ENCODE peak calls at places on chromosomes 13 and 19, in seven cellular contexts. One of them, this sample, is unnamed.

GRCh38 chr13:109330941-109331340 is 455.4 kb downstream of the IRS2 start:
- DNase-seq in HCT116: no peak
- DNase-seq in GM12878: no peak
- DNase-seq in HepG2: no peak
- DNase-seq in SK-N-SH: no peak
- DNase-seq in H1: no peak
- DNase-seq in K562: no peak
- DNase-seq in this sample: no peak

GRCh38 chr19:5534787-5535586 is 32.8 kb downstream of the TINCR start:
- DNase-seq in HCT116: peak
- DNase-seq in GM12878: no peak
- DNase-seq in HepG2: no peak
- DNase-seq in SK-N-SH: peak
- DNase-seq in H1: no peak
- DNase-seq in K562: peak
- DNase-seq in this sample: peak

GRCh38 chr13:99992376-99992775 is 10.8 kb downstream of the ZIC2 start:
- DNase-seq in HCT116: no peak
- DNase-seq in GM12878: no peak
- DNase-seq in HepG2: no peak
- DNase-seq in SK-N-SH: no peak
- DNase-seq in H1: no peak
- DNase-seq in K562: no peak
- DNase-seq in this sample: no peak

GRCh38 chr13:34578471-34578870 is 363.6 kb upstream of the NBEA start:
- DNase-seq in HCT116: no peak
- DNase-seq in GM12878: no peak
- DNase-seq in HepG2: no peak
- DNase-seq in SK-N-SH: no peak
- DNase-seq in H1: no peak
- DNase-seq in K562: no peak
- DNase-seq in this sample: no peak

GRCh38 chr19:13163609-13164364 is 13.6 kb downstream of the IER2 start:
- DNase-seq in HCT116: no peak
- DNase-seq in GM12878: no peak
- DNase-seq in HepG2: peak
- DNase-seq in SK-N-SH: peak
- DNase-seq in H1: no peak
- DNase-seq in K562: peak
- DNase-seq in this sample: peak

GRCh38 chr13:25329706-25330105 is 28.3 kb downstream of the NUP58 start:
- DNase-seq in HCT116: no peak
- DNase-seq in GM12878: no peak
- DNase-seq in HepG2: no peak
- DNase-seq in SK-N-SH: no peak
- DNase-seq in H1: no peak
- DNase-seq in K562: no peak
- DNase-seq in this sample: no peak

GRCh38 chr13:43019811-43020210 is 3.6 kb upstream of the DNAJC15 start:
- DNase-seq in HCT116: no peak
- DNase-seq in GM12878: no peak
- DNase-seq in HepG2: no peak
- DNase-seq in SK-N-SH: no peak
- DNase-seq in H1: no peak
- DNase-seq in K562: no peak
- DNase-seq in this sample: no peak

GRCh38 chr13:55613429-55614187 is 1527.1 kb upstream of the PRR20A start:
- DNase-seq in HCT116: no peak
- DNase-seq in GM12878: no peak
- DNase-seq in HepG2: no peak
- DNase-seq in SK-N-SH: no peak
- DNase-seq in H1: no peak
- DNase-seq in K562: no peak
- DNase-seq in this sample: no peak

GRCh38 chr19:43738780-43739211 is 16.0 kb downstream of the SMG9 start:
- DNase-seq in HCT116: no peak
- DNase-seq in GM12878: no peak
- DNase-seq in HepG2: no peak
- DNase-seq in SK-N-SH: no peak
- DNase-seq in H1: no peak
- DNase-seq in K562: no peak
- DNase-seq in this sample: no peak

GRCh38 chr13:102504002-102504401 is 92.8 kb upstream of the TPP2 start:
- DNase-seq in HCT116: no peak
- DNase-seq in GM12878: no peak
- DNase-seq in HepG2: no peak
- DNase-seq in SK-N-SH: peak
- DNase-seq in H1: no peak
- DNase-seq in K562: no peak
- DNase-seq in this sample: no peak

GRCh38 chr19:16467581-16467980 is 4.2 kb downstream of the EPS15L1 start:
- DNase-seq in HCT116: no peak
- DNase-seq in GM12878: no peak
- DNase-seq in HepG2: no peak
- DNase-seq in SK-N-SH: peak
- DNase-seq in H1: no peak
- DNase-seq in K562: no peak
- DNase-seq in this sample: no peak

GRCh38 chr19:44653977-44654784 is 10.5 kb downstream of the PVR start:
- DNase-seq in HCT116: no peak
- DNase-seq in GM12878: peak
- DNase-seq in HepG2: peak
- DNase-seq in SK-N-SH: no peak
- DNase-seq in H1: no peak
- DNase-seq in K562: peak
- DNase-seq in this sample: no peak

GRCh38 chr13:48443442-48444208 is 30.7 kb upstream of the LPAR6 start:
- DNase-seq in HCT116: no peak
- DNase-seq in GM12878: no peak
- DNase-seq in HepG2: no peak
- DNase-seq in SK-N-SH: no peak
- DNase-seq in H1: no peak
- DNase-seq in K562: no peak
- DNase-seq in this sample: no peak

GRCh38 chr13:97341135-97341534 is 92.8 kb upstream of the RAP2A start:
- DNase-seq in HCT116: no peak
- DNase-seq in GM12878: no peak
- DNase-seq in HepG2: no peak
- DNase-seq in SK-N-SH: no peak
- DNase-seq in H1: no peak
- DNase-seq in K562: no peak
- DNase-seq in this sample: no peak

GRCh38 chr13:97340399-97340798 is 93.6 kb upstream of the RAP2A start:
- DNase-seq in HCT116: no peak
- DNase-seq in GM12878: no peak
- DNase-seq in HepG2: no peak
- DNase-seq in SK-N-SH: no peak
- DNase-seq in H1: no peak
- DNase-seq in K562: no peak
- DNase-seq in this sample: no peak

GRCh38 chr13:97344250-97345175 is 89.5 kb upstream of the RAP2A start:
- DNase-seq in HCT116: peak
- DNase-seq in GM12878: no peak
- DNase-seq in HepG2: peak
- DNase-seq in SK-N-SH: peak
- DNase-seq in H1: no peak
- DNase-seq in K562: peak
- DNase-seq in this sample: no peak

GRCh38 chr13:97342136-97342535 is 91.8 kb upstream of the RAP2A start:
- DNase-seq in HCT116: no peak
- DNase-seq in GM12878: no peak
- DNase-seq in HepG2: no peak
- DNase-seq in SK-N-SH: no peak
- DNase-seq in H1: no peak
- DNase-seq in K562: no peak
- DNase-seq in this sample: no peak

GRCh38 chr13:97342936-97343335 is 91.0 kb upstream of the RAP2A start:
- DNase-seq in HCT116: no peak
- DNase-seq in GM12878: no peak
- DNase-seq in HepG2: no peak
- DNase-seq in SK-N-SH: no peak
- DNase-seq in H1: no peak
- DNase-seq in K562: no peak
- DNase-seq in this sample: no peak
- H3K9ac ChIP-seq in HCT116: no peak
- H3K9ac ChIP-seq in GM12878: no peak
- H3K9ac ChIP-seq in HepG2: no peak
- H3K9ac ChIP-seq in SK-N-SH: no peak
- H3K9ac ChIP-seq in H1: no peak
- H3K9ac ChIP-seq in K562: no peak
- H3K9ac ChIP-seq in this sample: no peak

DNA sequence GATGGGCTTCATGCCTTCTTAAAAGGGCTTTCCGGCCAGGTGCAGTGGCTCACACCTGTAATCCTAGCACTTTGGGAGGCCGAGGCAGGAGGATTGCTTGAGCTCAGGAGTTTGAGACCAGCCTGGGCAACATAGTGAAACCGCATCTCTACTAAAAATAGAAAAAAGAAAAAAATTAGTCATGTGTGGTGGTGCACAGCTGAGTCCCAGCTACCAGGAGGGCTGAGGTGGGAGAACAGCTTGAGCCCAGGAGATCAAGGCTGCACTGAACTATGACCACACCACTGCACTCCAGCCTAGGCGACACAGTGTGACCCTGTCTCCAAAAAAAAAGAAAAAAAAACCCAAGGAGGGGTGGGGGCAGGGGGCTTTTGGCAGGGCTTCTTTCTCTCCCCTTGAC is 7.2 kb downstream of the CARS2 start:
- DNase-seq in HCT116: no peak
- DNase-seq in GM12878: no peak
- DNase-seq in HepG2: no peak
- DNase-seq in SK-N-SH: no peak
- DNase-seq in H1: no peak
- DNase-seq in K562: no peak
- DNase-seq in this sample: no peak
- TF ChIP-seq YY1 in HCT116: no peak
- TF ChIP-seq YY1 in GM12878: no peak
- TF ChIP-seq YY1 in HepG2: no peak
- TF ChIP-seq YY1 in SK-N-SH: no peak
- TF ChIP-seq YY1 in H1: no peak
- TF ChIP-seq YY1 in K562: no peak
- TF ChIP-seq YY1 in this sample: no peak

GRCh38 chr13:73522937-73523336 is 464.1 kb downstream of the KLF5 start:
- DNase-seq in HCT116: no peak
- DNase-seq in GM12878: no peak
- DNase-seq in HepG2: no peak
- DNase-seq in SK-N-SH: no peak
- DNase-seq in H1: no peak
- DNase-seq in K562: no peak
- DNase-seq in this sample: no peak

GRCh38 chr13:73519720-73520119 is 460.9 kb downstream of the KLF5 start:
- DNase-seq in HCT116: no peak
- DNase-seq in GM12878: no peak
- DNase-seq in HepG2: no peak
- DNase-seq in SK-N-SH: no peak
- DNase-seq in H1: no peak
- DNase-seq in K562: no peak
- DNase-seq in this sample: no peak

GRCh38 chr13:73520566-73521290 is 461.9 kb downstream of the KLF5 start:
- DNase-seq in HCT116: no peak
- DNase-seq in GM12878: no peak
- DNase-seq in HepG2: no peak
- DNase-seq in SK-N-SH: no peak
- DNase-seq in H1: no peak
- DNase-seq in K562: no peak
- DNase-seq in this sample: no peak

GRCh38 chr13:73521970-73522549 is 463.3 kb downstream of the KLF5 start:
- DNase-seq in HCT116: no peak
- DNase-seq in GM12878: no peak
- DNase-seq in HepG2: no peak
- DNase-seq in SK-N-SH: no peak
- DNase-seq in H1: no peak
- DNase-seq in K562: no peak
- DNase-seq in this sample: no peak

DNA sequence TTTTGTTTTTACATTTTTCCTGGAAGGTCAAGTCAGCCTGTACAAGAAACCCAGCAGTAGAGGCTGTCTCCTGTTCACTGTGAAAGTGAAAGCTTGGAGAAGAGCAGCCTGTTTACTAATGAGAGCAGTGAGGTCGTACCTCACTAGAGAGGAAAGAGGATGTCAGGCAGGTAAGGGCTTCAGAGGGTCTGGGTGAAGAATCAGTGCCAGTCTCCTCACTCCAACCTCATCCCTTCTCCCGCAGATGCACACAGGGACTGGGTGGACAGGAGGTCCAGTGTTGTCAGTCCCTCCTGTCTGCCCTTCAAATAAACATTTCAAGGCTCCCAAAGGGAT is 462.5 kb downstream of the KLF5 start:
- DNase-seq in HCT116: no peak
- DNase-seq in GM12878: no peak
- DNase-seq in HepG2: no peak
- DNase-seq in SK-N-SH: no peak
- DNase-seq in H1: no peak
- DNase-seq in K562: no peak
- DNase-seq in this sample: no peak
- H3K9ac ChIP-seq in HCT116: no peak
- H3K9ac ChIP-seq in GM12878: no peak
- H3K9ac ChIP-seq in HepG2: no peak
- H3K9ac ChIP-seq in SK-N-SH: no peak
- H3K9ac ChIP-seq in H1: no peak
- H3K9ac ChIP-seq in K562: no peak
- H3K9ac ChIP-seq in this sample: no peak

DNA sequence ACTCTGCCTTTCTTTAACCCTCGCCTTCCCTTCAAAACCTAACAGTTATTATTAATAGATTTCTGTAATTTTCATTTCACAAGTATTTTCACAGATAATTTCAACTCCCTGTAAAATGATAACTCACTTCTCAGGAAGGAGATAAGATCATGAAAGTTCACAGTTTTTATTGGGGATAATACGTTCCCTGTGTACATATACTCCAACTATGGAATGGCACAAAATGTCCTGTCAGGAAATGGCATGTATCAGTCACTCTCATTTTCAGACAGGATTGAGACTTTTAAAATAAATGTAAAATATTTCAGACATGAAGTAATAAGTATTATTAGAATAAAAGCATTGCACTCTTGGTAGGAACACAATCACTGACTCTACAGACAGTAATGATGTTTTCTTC is 932 bp upstream of the TRAPPC2B start:
- DNase-seq in HCT116: no peak
- DNase-seq in GM12878: no peak
- DNase-seq in HepG2: no peak
- DNase-seq in SK-N-SH: no peak
- DNase-seq in H1: no peak
- DNase-seq in K562: no peak
- DNase-seq in this sample: no peak
- TF ChIP-seq YY1 in HCT116: no peak
- TF ChIP-seq YY1 in GM12878: no peak
- TF ChIP-seq YY1 in HepG2: no peak
- TF ChIP-seq YY1 in SK-N-SH: no peak
- TF ChIP-seq YY1 in H1: no peak
- TF ChIP-seq YY1 in K562: no peak
- TF ChIP-seq YY1 in this sample: no peak

DNA sequence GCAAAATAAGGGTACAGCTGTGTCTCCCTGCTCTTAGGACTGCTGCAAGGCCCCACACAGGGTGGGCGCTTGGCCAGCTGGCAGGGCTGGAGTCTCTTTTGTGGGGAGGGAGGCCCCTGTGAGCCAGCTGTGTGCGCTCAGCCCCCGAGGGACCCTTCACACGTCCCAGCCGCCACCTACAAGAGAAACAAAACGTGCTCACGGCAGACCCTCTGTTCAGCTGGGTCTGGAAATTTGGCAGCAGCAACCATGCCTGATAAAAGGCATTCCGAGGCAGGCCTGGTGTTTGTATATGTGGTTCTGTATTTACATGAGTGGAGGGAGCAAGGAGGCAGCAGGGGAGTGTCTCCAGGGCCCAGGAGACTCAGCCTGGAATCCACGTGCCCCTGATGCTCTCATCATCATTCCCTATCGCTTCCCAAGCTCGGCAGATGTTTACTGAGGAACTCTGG is 49.7 kb downstream of the CRTC1 start:
- DNase-seq in HCT116: no peak
- DNase-seq in GM12878: no peak
- DNase-seq in HepG2: peak
- DNase-seq in SK-N-SH: peak
- DNase-seq in H1: no peak
- DNase-seq in K562: no peak
- DNase-seq in this sample: no peak
- H3K9ac ChIP-seq in HCT116: no peak
- H3K9ac ChIP-seq in GM12878: no peak
- H3K9ac ChIP-seq in HepG2: no peak
- H3K9ac ChIP-seq in SK-N-SH: no peak
- H3K9ac ChIP-seq in H1: no peak
- H3K9ac ChIP-seq in K562: peak
- H3K9ac ChIP-seq in this sample: no peak